ENCODE peak calls at places on chromosomes 11 and 22, in six cellular contexts. One of them, this sample, is unnamed.

GRCh38 chr22:44576311-44577260 is 78.6 kb upstream of the RTL6 start:
- DNase-seq in lung: no peak
- DNase-seq in HFFc6: no peak
- DNase-seq in left ventricle myocardium superior: no peak
- DNase-seq in Right ventricle myocardium superior: no peak
- DNase-seq in GM12865: no peak
- DNase-seq in this sample: no peak

GRCh38 chr11:64758330-64759079 is 1.3 kb downstream of the PYGM start:
- DNase-seq in lung: no peak
- DNase-seq in HFFc6: no peak
- DNase-seq in left ventricle myocardium superior: no peak
- DNase-seq in Right ventricle myocardium superior: peak
- DNase-seq in GM12865: no peak
- DNase-seq in this sample: no peak

GRCh38 chr11:120819003-120819402 is 204.9 kb upstream of the TBCEL start:
- DNase-seq in lung: no peak
- DNase-seq in HFFc6: no peak
- DNase-seq in left ventricle myocardium superior: no peak
- DNase-seq in Right ventricle myocardium superior: no peak
- DNase-seq in GM12865: peak
- DNase-seq in this sample: peak

GRCh38 chr22:24805790-24806662 is at the start of gene SGSM1:
- DNase-seq in lung: peak
- DNase-seq in HFFc6: no peak
- DNase-seq in left ventricle myocardium superior: peak
- DNase-seq in Right ventricle myocardium superior: peak
- DNase-seq in GM12865: peak
- DNase-seq in this sample: peak

GRCh38 chr11:75425422-75425821 is 7.6 kb downstream of the KLHL35 start:
- DNase-seq in lung: no peak
- DNase-seq in HFFc6: no peak
- DNase-seq in left ventricle myocardium superior: no peak
- DNase-seq in Right ventricle myocardium superior: no peak
- DNase-seq in GM12865: no peak
- DNase-seq in this sample: peak

GRCh38 chr11:83069441-83070043 is 2.2 kb downstream of the RAB30 start:
- DNase-seq in lung: no peak
- DNase-seq in HFFc6: no peak
- DNase-seq in left ventricle myocardium superior: no peak
- DNase-seq in Right ventricle myocardium superior: no peak
- DNase-seq in GM12865: no peak
- DNase-seq in this sample: no peak

GRCh38 chr11:65204143-65204542 is 22.4 kb downstream of the CAPN1 start:
- DNase-seq in lung: no peak
- DNase-seq in HFFc6: no peak
- DNase-seq in left ventricle myocardium superior: no peak
- DNase-seq in Right ventricle myocardium superior: no peak
- DNase-seq in GM12865: no peak
- DNase-seq in this sample: no peak

GRCh38 chr22:42863349-42863911 is 6.4 kb upstream of the ARFGAP3 start:
- DNase-seq in lung: no peak
- DNase-seq in HFFc6: peak
- DNase-seq in left ventricle myocardium superior: no peak
- DNase-seq in Right ventricle myocardium superior: no peak
- DNase-seq in GM12865: peak
- DNase-seq in this sample: no peak

GRCh38 chr11:33936745-33937612 is 45.1 kb upstream of the LMO2 start:
- DNase-seq in lung: peak
- DNase-seq in HFFc6: peak
- DNase-seq in left ventricle myocardium superior: peak
- DNase-seq in Right ventricle myocardium superior: peak
- DNase-seq in GM12865: no peak
- DNase-seq in this sample: no peak

GRCh38 chr11:93570759-93571413 is 27.7 kb upstream of the SMCO4 start:
- DNase-seq in lung: no peak
- DNase-seq in HFFc6: peak
- DNase-seq in left ventricle myocardium superior: no peak
- DNase-seq in Right ventricle myocardium superior: no peak
- DNase-seq in GM12865: no peak
- DNase-seq in this sample: no peak

GRCh38 chr11:62466444-62466843 is 47.6 kb downstream of the SCGB1A1 start:
- DNase-seq in lung: no peak
- DNase-seq in HFFc6: no peak
- DNase-seq in left ventricle myocardium superior: no peak
- DNase-seq in Right ventricle myocardium superior: no peak
- DNase-seq in GM12865: no peak
- DNase-seq in this sample: no peak

GRCh38 chr22:48248901-48249455 is 1486.5 kb downstream of the TBC1D22A start:
- DNase-seq in lung: no peak
- DNase-seq in HFFc6: no peak
- DNase-seq in left ventricle myocardium superior: no peak
- DNase-seq in Right ventricle myocardium superior: no peak
- DNase-seq in GM12865: no peak
- DNase-seq in this sample: no peak

GRCh38 chr11:13261600-13262061 is 16.0 kb upstream of the BMAL1 start:
- DNase-seq in lung: no peak
- DNase-seq in HFFc6: peak
- DNase-seq in left ventricle myocardium superior: no peak
- DNase-seq in Right ventricle myocardium superior: no peak
- DNase-seq in GM12865: no peak
- DNase-seq in this sample: no peak

GRCh38 chr22:45525480-45525879 is 22.8 kb downstream of the FBLN1 start:
- DNase-seq in lung: no peak
- DNase-seq in HFFc6: no peak
- DNase-seq in left ventricle myocardium superior: no peak
- DNase-seq in Right ventricle myocardium superior: no peak
- DNase-seq in GM12865: no peak
- DNase-seq in this sample: no peak

GRCh38 chr11:130947889-130948288 is 31.6 kb upstream of the SNX19 start:
- DNase-seq in lung: no peak
- DNase-seq in HFFc6: no peak
- DNase-seq in left ventricle myocardium superior: no peak
- DNase-seq in Right ventricle myocardium superior: no peak
- DNase-seq in GM12865: no peak
- DNase-seq in this sample: no peak

GRCh38 chr11:87097582-87097981 is 59.8 kb downstream of the TMEM135 start:
- DNase-seq in lung: no peak
- DNase-seq in HFFc6: peak
- DNase-seq in left ventricle myocardium superior: no peak
- DNase-seq in Right ventricle myocardium superior: no peak
- DNase-seq in GM12865: peak
- DNase-seq in this sample: peak